ENCODE peak calls at places on chromosomes 7 and 10, in six cellular contexts. One of them, this sample, is unnamed.

GRCh38 chr7:2870471-2870941 is 26.4 kb upstream of the GNA12 start:
- DNase-seq in PC-3: peak; percentile 68
- DNase-seq in ovary: peak; percentile 86
- DNase-seq in dorsolateral prefrontal cortex: no peak
- DNase-seq in OCI-LY7: peak; percentile 69
- DNase-seq in pancreas: no peak
- DNase-seq in this sample: peak; percentile 64

GRCh38 chr7:24463474-24463873 is 109.8 kb upstream of the PALS2 start:
- DNase-seq in pancreas: no peak
- DNase-seq in OCI-LY7: no peak
- DNase-seq in PC-3: no peak
- DNase-seq in ovary: no peak
- DNase-seq in dorsolateral prefrontal cortex: no peak
- DNase-seq in this sample: no peak

GRCh38 chr7:159088016-159088865 is 56.4 kb downstream of the VIPR2 start:
- DNase-seq in ovary: no peak
- DNase-seq in OCI-LY7: no peak
- DNase-seq in PC-3: no peak
- DNase-seq in dorsolateral prefrontal cortex: no peak
- DNase-seq in pancreas: peak; percentile 11
- DNase-seq in this sample: peak; percentile 20

GRCh38 chr10:85610381-85611092 is 756.1 kb downstream of the GRID1 start:
- DNase-seq in PC-3: no peak
- DNase-seq in ovary: no peak
- DNase-seq in pancreas: no peak
- DNase-seq in dorsolateral prefrontal cortex: peak; percentile 35
- DNase-seq in OCI-LY7: no peak
- DNase-seq in this sample: no peak

GRCh38 chr10:58956926-58957325 is 219.5 kb upstream of the PHYHIPL start:
- DNase-seq in pancreas: no peak
- DNase-seq in PC-3: peak; percentile 17
- DNase-seq in dorsolateral prefrontal cortex: no peak
- DNase-seq in OCI-LY7: no peak
- DNase-seq in ovary: no peak
- DNase-seq in this sample: no peak

GRCh38 chr10:14220026-14220425 is 110.7 kb downstream of the FRMD4A start:
- DNase-seq in OCI-LY7: no peak
- DNase-seq in ovary: no peak
- DNase-seq in dorsolateral prefrontal cortex: no peak
- DNase-seq in PC-3: no peak
- DNase-seq in pancreas: no peak
- DNase-seq in this sample: no peak

GRCh38 chr7:45582868-45583277 is 8.7 kb downstream of the ADCY1 start:
- DNase-seq in ovary: no peak
- DNase-seq in dorsolateral prefrontal cortex: no peak
- DNase-seq in OCI-LY7: no peak
- DNase-seq in PC-3: no peak
- DNase-seq in pancreas: no peak
- DNase-seq in this sample: no peak

GRCh38 chr10:118977022-118977599 is 52.4 kb upstream of the NANOS1 start:
- DNase-seq in pancreas: no peak
- DNase-seq in ovary: no peak
- DNase-seq in dorsolateral prefrontal cortex: no peak
- DNase-seq in OCI-LY7: no peak
- DNase-seq in PC-3: no peak
- DNase-seq in this sample: no peak

GRCh38 chr7:38453826-38454225 is 177.3 kb downstream of the AMPH start:
- DNase-seq in PC-3: no peak
- DNase-seq in pancreas: no peak
- DNase-seq in dorsolateral prefrontal cortex: no peak
- DNase-seq in ovary: no peak
- DNase-seq in OCI-LY7: no peak
- DNase-seq in this sample: no peak

GRCh38 chr7:1672851-1673486 is 2.9 kb downstream of the ELFN1 start:
- DNase-seq in pancreas: no peak
- DNase-seq in dorsolateral prefrontal cortex: no peak
- DNase-seq in PC-3: no peak
- DNase-seq in OCI-LY7: no peak
- DNase-seq in ovary: no peak
- DNase-seq in this sample: peak; percentile 53

GRCh38 chr10:88106348-88106747 is 242.9 kb downstream of the PTEN start:
- DNase-seq in ovary: no peak
- DNase-seq in PC-3: no peak
- DNase-seq in OCI-LY7: peak; percentile 59
- DNase-seq in dorsolateral prefrontal cortex: no peak
- DNase-seq in pancreas: no peak
- DNase-seq in this sample: no peak

GRCh38 chr10:92993671-92994304 is 66.8 kb upstream of the CYP26C1 start:
- DNase-seq in dorsolateral prefrontal cortex: no peak
- DNase-seq in ovary: no peak
- DNase-seq in pancreas: no peak
- DNase-seq in OCI-LY7: no peak
- DNase-seq in PC-3: no peak
- DNase-seq in this sample: no peak

GRCh38 chr7:129522088-129522970 is 20.0 kb downstream of the SMKR1 start:
- DNase-seq in dorsolateral prefrontal cortex: no peak
- DNase-seq in ovary: no peak
- DNase-seq in PC-3: no peak
- DNase-seq in pancreas: no peak
- DNase-seq in OCI-LY7: no peak
- DNase-seq in this sample: no peak

GRCh38 chr10:28984431-28984830 is 304.4 kb upstream of the LYZL1 start:
- DNase-seq in OCI-LY7: no peak
- DNase-seq in pancreas: peak; percentile 93
- DNase-seq in PC-3: peak; percentile 84
- DNase-seq in dorsolateral prefrontal cortex: peak; percentile 44
- DNase-seq in ovary: peak; percentile 78
- DNase-seq in this sample: peak; percentile 89

GRCh38 chr10:99285846-99286245 is 43.3 kb upstream of the CNNM1 start:
- DNase-seq in dorsolateral prefrontal cortex: no peak
- DNase-seq in pancreas: no peak
- DNase-seq in PC-3: no peak
- DNase-seq in OCI-LY7: no peak
- DNase-seq in ovary: no peak
- DNase-seq in this sample: no peak

GRCh38 chr10:5303504-5303903 is 61.3 kb upstream of the UCN3 start:
- DNase-seq in PC-3: no peak
- DNase-seq in OCI-LY7: no peak
- DNase-seq in ovary: no peak
- DNase-seq in pancreas: no peak
- DNase-seq in dorsolateral prefrontal cortex: no peak
- DNase-seq in this sample: no peak

GRCh38 chr10:5299950-5300349 is 64.8 kb upstream of the UCN3 start:
- DNase-seq in PC-3: no peak
- DNase-seq in pancreas: no peak
- DNase-seq in ovary: no peak
- DNase-seq in dorsolateral prefrontal cortex: no peak
- DNase-seq in OCI-LY7: no peak
- DNase-seq in this sample: no peak

GRCh38 chr10:5310914-5311313 is 53.9 kb upstream of the UCN3 start:
- DNase-seq in pancreas: no peak
- DNase-seq in PC-3: no peak
- DNase-seq in OCI-LY7: no peak
- DNase-seq in ovary: no peak
- DNase-seq in dorsolateral prefrontal cortex: no peak
- DNase-seq in this sample: no peak

DNA sequence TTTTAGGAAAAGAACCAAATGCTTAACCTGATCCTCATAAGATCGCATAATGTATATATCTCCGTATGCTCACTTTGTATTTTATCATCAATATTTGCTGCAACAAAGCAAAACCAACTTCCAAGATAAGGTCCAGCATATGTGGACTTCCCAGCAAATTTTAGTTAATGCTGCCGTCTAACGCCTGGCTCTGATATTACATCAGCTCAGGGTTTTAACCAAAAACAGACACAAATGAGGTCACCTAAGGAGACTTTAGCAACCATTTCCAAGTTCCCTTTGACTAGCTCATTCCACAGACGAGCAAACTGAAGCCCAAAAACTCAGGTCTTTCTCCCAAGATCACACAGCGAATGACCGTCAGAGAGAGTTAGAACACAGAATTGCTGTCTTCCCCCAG is 59.4 kb upstream of the UCN3 start:
- DNase-seq in pancreas: no peak
- DNase-seq in OCI-LY7: no peak
- DNase-seq in dorsolateral prefrontal cortex: no peak
- DNase-seq in ovary: no peak
- DNase-seq in PC-3: no peak
- DNase-seq in this sample: no peak
- TF ChIP-seq CTCF in pancreas: peak; percentile 10
- TF ChIP-seq CTCF in OCI-LY7: no peak
- TF ChIP-seq CTCF in dorsolateral prefrontal cortex: no peak
- TF ChIP-seq CTCF in ovary: no peak
- TF ChIP-seq CTCF in PC-3: no peak
- TF ChIP-seq CTCF in this sample: peak; percentile 9

DNA sequence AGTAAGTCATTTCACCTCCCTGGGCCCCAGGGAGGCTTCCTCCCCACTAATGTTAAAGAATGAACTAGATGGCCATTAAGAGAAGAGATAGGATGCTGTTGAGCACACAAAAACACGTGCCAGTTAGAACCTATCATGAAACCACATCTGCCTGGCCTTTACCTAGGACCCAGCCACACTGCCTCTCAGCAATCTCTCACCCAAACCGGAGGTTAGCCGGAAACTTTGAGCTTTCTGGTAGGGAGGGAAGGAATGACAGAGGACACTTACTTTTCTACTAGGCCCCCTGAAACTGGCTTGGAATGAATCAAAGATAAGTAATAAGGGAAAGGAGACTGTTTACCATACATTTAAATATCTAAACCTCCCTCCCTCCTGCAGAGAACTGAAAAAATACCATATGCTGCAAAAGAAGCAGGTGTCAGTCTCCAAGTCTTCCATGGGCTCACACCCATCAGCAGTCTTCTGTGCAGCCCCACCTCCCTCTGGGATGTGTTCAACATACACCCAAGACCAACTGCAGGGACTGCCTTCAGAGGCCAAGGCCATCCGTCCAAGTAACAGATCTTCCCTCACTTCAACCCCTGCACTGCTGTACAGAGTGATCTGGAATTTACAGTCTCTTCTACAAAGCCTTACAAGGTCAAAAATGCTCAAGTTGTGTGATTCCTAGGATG is 42.6 kb downstream of the SORBS1 start:
- DNase-seq in PC-3: no peak
- DNase-seq in dorsolateral prefrontal cortex: no peak
- DNase-seq in OCI-LY7: no peak
- DNase-seq in pancreas: no peak
- DNase-seq in ovary: no peak
- DNase-seq in this sample: no peak
- H3K27ac ChIP-seq in PC-3: no peak overlapping the region
- H3K27ac ChIP-seq in dorsolateral prefrontal cortex: peak overlapping the region; percentile 84
- H3K27ac ChIP-seq in OCI-LY7: no peak overlapping the region
- H3K27ac ChIP-seq in pancreas: peak overlapping the region; percentile 25
- H3K27ac ChIP-seq in ovary: no peak overlapping the region
- H3K27ac ChIP-seq in this sample: peak overlapping the region; percentile 90

GRCh38 chr7:101216001-101216859 is 1.2 kb downstream of the PLOD3 start:
- DNase-seq in pancreas: no peak
- DNase-seq in OCI-LY7: no peak
- DNase-seq in ovary: no peak
- DNase-seq in PC-3: peak; percentile 11
- DNase-seq in dorsolateral prefrontal cortex: no peak
- DNase-seq in this sample: no peak

GRCh38 chr7:101220295-101220694 is 2.3 kb downstream of the ZNHIT1 start:
- DNase-seq in PC-3: no peak
- DNase-seq in ovary: no peak
- DNase-seq in OCI-LY7: no peak
- DNase-seq in dorsolateral prefrontal cortex: no peak
- DNase-seq in pancreas: no peak
- DNase-seq in this sample: peak; percentile 84

GRCh38 chr7:101218236-101219130 is 518 bp downstream of the ZNHIT1 start:
- DNase-seq in ovary: no peak
- DNase-seq in PC-3: no peak
- DNase-seq in pancreas: no peak
- DNase-seq in OCI-LY7: no peak
- DNase-seq in dorsolateral prefrontal cortex: no peak
- DNase-seq in this sample: no peak

GRCh38 chr7:101216860-101217387 is 457 bp downstream of the PLOD3 start:
- DNase-seq in ovary: peak; percentile 46
- DNase-seq in pancreas: no peak
- DNase-seq in OCI-LY7: no peak
- DNase-seq in PC-3: no peak
- DNase-seq in dorsolateral prefrontal cortex: no peak
- DNase-seq in this sample: no peak

GRCh38 chr7:101217388-101218235 is at the start of the genes PLOD3 and ZNHIT1:
- DNase-seq in OCI-LY7: peak; percentile 99
- DNase-seq in ovary: peak; percentile 94
- DNase-seq in dorsolateral prefrontal cortex: peak; percentile 97
- DNase-seq in PC-3: peak; percentile 98
- DNase-seq in pancreas: peak; percentile 97
- DNase-seq in this sample: peak; percentile 97
- TF ChIP-seq CTCF in OCI-LY7: peak; percentile 6
- TF ChIP-seq CTCF in ovary: peak; percentile 8
- TF ChIP-seq CTCF in dorsolateral prefrontal cortex: peak; percentile 31
- TF ChIP-seq CTCF in PC-3: no peak
- TF ChIP-seq CTCF in pancreas: peak; percentile 10
- TF ChIP-seq CTCF in this sample: peak; percentile 18

GRCh38 chr7:127091620-127092019 is 161.1 kb downstream of the GRM8 start:
- DNase-seq in OCI-LY7: no peak
- DNase-seq in PC-3: no peak
- DNase-seq in ovary: no peak
- DNase-seq in dorsolateral prefrontal cortex: no peak
- DNase-seq in pancreas: no peak
- DNase-seq in this sample: no peak
- H3K27ac ChIP-seq in OCI-LY7: no peak overlapping the region
- H3K27ac ChIP-seq in PC-3: no peak overlapping the region
- H3K27ac ChIP-seq in ovary: no peak overlapping the region
- H3K27ac ChIP-seq in dorsolateral prefrontal cortex: no peak overlapping the region
- H3K27ac ChIP-seq in pancreas: no peak overlapping the region
- H3K27ac ChIP-seq in this sample: no peak overlapping the region

DNA sequence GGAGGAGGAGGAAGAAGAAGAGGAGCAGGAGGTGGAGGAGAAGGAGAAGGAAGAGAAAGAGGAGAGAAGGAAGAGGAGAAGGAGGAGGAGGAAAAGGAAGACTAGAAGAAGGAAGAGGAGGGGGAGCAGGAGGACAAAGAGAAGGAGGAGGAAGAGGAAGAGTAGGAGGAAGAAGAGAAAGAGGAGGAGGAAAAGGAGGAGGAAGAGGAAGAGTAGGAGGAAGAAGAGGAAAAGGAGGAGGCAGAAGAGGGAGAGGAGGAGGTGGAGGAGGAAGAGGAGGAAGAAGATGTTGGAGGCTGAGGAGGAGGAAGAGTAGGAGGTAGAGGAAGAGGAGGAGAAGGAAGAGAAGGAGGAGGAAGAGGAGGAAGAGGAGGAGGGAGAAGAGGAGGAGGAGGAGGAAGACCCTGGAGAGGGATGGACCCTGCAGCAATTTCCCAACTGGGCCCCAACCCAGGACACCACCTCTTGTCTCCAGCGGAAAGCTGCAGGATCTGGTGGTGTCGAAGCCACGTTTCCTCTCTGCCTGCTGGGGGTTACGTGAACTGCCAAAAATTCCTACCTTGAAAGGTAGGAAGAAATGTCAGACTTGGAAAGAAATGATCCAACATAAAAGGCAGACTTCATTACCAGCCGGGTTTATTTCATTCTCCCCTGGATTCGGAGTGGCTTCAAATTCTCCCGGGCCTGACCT is 38.9 kb downstream of the COL26A1 start:
- DNase-seq in ovary: no peak
- DNase-seq in PC-3: no peak
- DNase-seq in dorsolateral prefrontal cortex: no peak
- DNase-seq in pancreas: no peak
- DNase-seq in OCI-LY7: no peak
- DNase-seq in this sample: no peak
- TF ChIP-seq CTCF in ovary: no peak
- TF ChIP-seq CTCF in PC-3: no peak
- TF ChIP-seq CTCF in dorsolateral prefrontal cortex: no peak
- TF ChIP-seq CTCF in pancreas: no peak
- TF ChIP-seq CTCF in OCI-LY7: no peak
- TF ChIP-seq CTCF in this sample: no peak

GRCh38 chr7:106864298-106865081 is 592 bp upstream of the PIK3CG start:
- DNase-seq in PC-3: no peak
- DNase-seq in ovary: no peak
- DNase-seq in dorsolateral prefrontal cortex: no peak
- DNase-seq in pancreas: no peak
- DNase-seq in OCI-LY7: peak; percentile 60
- DNase-seq in this sample: no peak
- H3K27ac ChIP-seq in PC-3: no peak overlapping the region
- H3K27ac ChIP-seq in ovary: no peak overlapping the region
- H3K27ac ChIP-seq in dorsolateral prefrontal cortex: peak overlapping the region; percentile 2
- H3K27ac ChIP-seq in pancreas: no peak overlapping the region
- H3K27ac ChIP-seq in OCI-LY7: peak overlapping the region; percentile 86
- H3K27ac ChIP-seq in this sample: peak overlapping the region; percentile 47